ENCODE peak calls at places on chromosomes 3 and 15, in nine cellular contexts. X is AG04450; T is cardiac fibroblast; M is AG20443; R is effector memory CD8-positive, alpha-beta T cell; G is GM23338; A is adrenal gland; Y is H54; B is activated T-cell treated with anti-CD3 and anti-CD28 coated beads for 1 hour. J is an unnamed sample.

GRCh38 chr3:172520332-172520831 is 2.8 kb downstream of the TNFSF10 start:
- DNase-seq in A (peak), T (peak), G (no peak), Y (no peak), M (peak), X (peak), B (no peak), R (no peak), J (no peak)

GRCh38 chr3:54967586-54968244 is 39.9 kb upstream of the LRTM1 start:
- DNase-seq in G (no peak), X (peak), M (peak), R (no peak), T (peak), B (no peak), Y (no peak), A (no peak), J (no peak)

GRCh38 chr3:15812183-15812582 is 14.4 kb upstream of the ANKRD28 start:
- DNase-seq in M (peak), G (peak), A (no peak), R (no peak), B (no peak), Y (no peak), T (peak), X (no peak), J (no peak)

GRCh38 chr3:128091586-128091985 is 32.0 kb downstream of the RUVBL1 start:
- DNase-seq in G (no peak), A (no peak), T (peak), B (no peak), Y (no peak), R (no peak), M (no peak), X (no peak), J (no peak)

GRCh38 chr15:37099321-37100108 is 834 bp downstream of the MEIS2 start:
- DNase-seq in X (no peak), M (peak), R (no peak), T (peak), Y (peak), B (no peak), A (peak), G (peak), J (no peak)

GRCh38 chr3:100108464-100109079 is 5.7 kb downstream of the FILIP1L start:
- DNase-seq in T (no peak), R (no peak), A (no peak), G (no peak), M (no peak), Y (no peak), X (no peak), B (no peak), J (no peak)

GRCh38 chr3:8817486-8817885 is 48.1 kb upstream of the OXTR start:
- DNase-seq in B (no peak), G (no peak), X (no peak), A (no peak), M (peak), R (no peak), Y (no peak), T (no peak), J (no peak)

GRCh38 chr3:140004271-140004670 is 69.3 kb downstream of the CLSTN2 start:
- DNase-seq in M (no peak), Y (no peak), B (no peak), G (peak), T (no peak), X (no peak), R (no peak), A (no peak), J (no peak)

GRCh38 chr3:133941390-133941789 is 45.7 kb upstream of the RAB6B start:
- DNase-seq in X (no peak), Y (no peak), B (no peak), R (no peak), G (peak), A (no peak), T (peak), M (peak), J (no peak)

GRCh38 chr3:9168230-9168629 is 81.2 kb downstream of the SRGAP3 start:
- DNase-seq in M (no peak), Y (no peak), T (no peak), B (no peak), A (no peak), R (no peak), G (peak), X (no peak), J (no peak)

GRCh38 chr3:157618075-157618760 is 115.0 kb upstream of the VEPH1 start:
- DNase-seq in T (peak), R (no peak), G (peak), M (peak), A (peak), Y (peak), X (peak), B (no peak), J (no peak)